ENCODE peak calls at places on chromosomes 7 and 10, in five cellular contexts. C, H, N, D and T are unnamed samples.

GRCh38 chr7:4707134-4707651 is 25.1 kb downstream of the FOXK1 start:
- DNase-seq in C (no peak), H (no peak), N (no peak), D (no peak), T (no peak)

GRCh38 chr7:34991938-34992840 is 45.1 kb downstream of the DPY19L1 start:
- DNase-seq in C (peak), H (no peak), N (peak), D (no peak), T (no peak)

GRCh38 chr10:22737587-22737986 is 23.2 kb upstream of the PIP4K2A start:
- DNase-seq in C (peak), H (no peak), N (peak), D (peak), T (peak)

GRCh38 chr10:101856626-101857025 is 13.0 kb upstream of the KCNIP2 start:
- DNase-seq in C (peak), H (no peak), N (no peak), D (no peak), T (no peak)

GRCh38 chr10:125343118-125343752 is 182.9 kb upstream of the CTBP2 start:
- DNase-seq in C (peak), H (no peak), N (peak), D (no peak), T (no peak)

GRCh38 chr10:111018021-111018420 is 58.8 kb upstream of the ADRA2A start:
- DNase-seq in C (peak), H (no peak), N (no peak), D (no peak), T (no peak)

GRCh38 chr7:80313067-80313626 is 178.5 kb downstream of the GNAI1 start:
- DNase-seq in C (no peak), H (no peak), N (no peak), D (no peak), T (no peak)

GRCh38 chr10:68950598-68950997 is 5.4 kb upstream of the DDX21 start:
- DNase-seq in C (no peak), H (no peak), N (no peak), D (no peak), T (no peak)

GRCh38 chr7:93622036-93622714 is 47.7 kb upstream of the CALCR start:
- DNase-seq in C (peak), H (no peak), N (peak), D (no peak), T (no peak)

GRCh38 chr7:421056-421991 is 98.3 kb downstream of the PDGFA start:
- DNase-seq in C (no peak), H (no peak), N (no peak), D (no peak), T (no peak)

GRCh38 chr10:6543431-6544005 is 36.6 kb downstream of the PRKCQ start:
- DNase-seq in C (no peak), H (no peak), N (no peak), D (no peak), T (no peak)

GRCh38 chr7:93799750-93800357 is 90.7 kb downstream of the TFPI2 start:
- DNase-seq in C (peak), H (no peak), N (peak), D (no peak), T (no peak)

GRCh38 chr10:125775491-125776106 is at the start of gene MMP21:
- DNase-seq in C (no peak), H (no peak), N (no peak), D (no peak), T (no peak)